ENCODE peak calls at places on chromosomes 16 and 17, in four cellular contexts. One of them, this sample, is unnamed.

GRCh38 chr17:49582789-49583188 is 7.1 kb downstream of the NXPH3 start:
- DNase-seq in IMR-90: peak
- DNase-seq in spleen: no peak
- DNase-seq in A549: no peak
- DNase-seq in this sample: no peak

GRCh38 chr17:71801301-71801700 is 319.5 kb upstream of the SOX9 start:
- DNase-seq in IMR-90: no peak
- DNase-seq in spleen: no peak
- DNase-seq in A549: no peak
- DNase-seq in this sample: no peak

GRCh38 chr16:54411555-54411954 is 125.0 kb upstream of the IRX3 start:
- DNase-seq in IMR-90: no peak
- DNase-seq in spleen: no peak
- DNase-seq in A549: no peak
- DNase-seq in this sample: no peak

GRCh38 chr16:48580925-48581500 is 29.0 kb downstream of the N4BP1 start:
- DNase-seq in IMR-90: no peak
- DNase-seq in spleen: no peak
- DNase-seq in A549: no peak
- DNase-seq in this sample: no peak

GRCh38 chr17:14080847-14081251 is 11.5 kb downstream of the COX10 start:
- DNase-seq in IMR-90: no peak
- DNase-seq in spleen: no peak
- DNase-seq in A549: no peak
- DNase-seq in this sample: no peak

GRCh38 chr17:72502940-72503341 is 382.1 kb downstream of the SOX9 start:
- DNase-seq in IMR-90: peak
- DNase-seq in spleen: no peak
- DNase-seq in A549: peak
- DNase-seq in this sample: no peak

GRCh38 chr16:88951501-88951900 is 25.5 kb downstream of the CBFA2T3 start:
- DNase-seq in IMR-90: no peak
- DNase-seq in spleen: peak
- DNase-seq in A549: no peak
- DNase-seq in this sample: no peak

GRCh38 chr17:75774471-75774987 is 9.5 kb upstream of the GALK1 start:
- DNase-seq in IMR-90: no peak
- DNase-seq in spleen: peak
- DNase-seq in A549: no peak
- DNase-seq in this sample: no peak

GRCh38 chr17:78844301-78845005 is 3.8 kb upstream of the USP36 start:
- DNase-seq in IMR-90: peak
- DNase-seq in spleen: no peak
- DNase-seq in A549: no peak
- DNase-seq in this sample: no peak

GRCh38 chr16:3874242-3874641 is 6.3 kb downstream of the CREBBP start:
- DNase-seq in IMR-90: no peak
- DNase-seq in spleen: no peak
- DNase-seq in A549: no peak
- DNase-seq in this sample: no peak

GRCh38 chr16:77221482-77221881 is 22.3 kb downstream of the SYCE1L start:
- DNase-seq in IMR-90: peak
- DNase-seq in spleen: no peak
- DNase-seq in A549: no peak
- DNase-seq in this sample: no peak

GRCh38 chr16:79573881-79574280 is 26.7 kb downstream of the MAF start:
- DNase-seq in IMR-90: no peak
- DNase-seq in spleen: no peak
- DNase-seq in A549: no peak
- DNase-seq in this sample: no peak

GRCh38 chr16:67632415-67633172 is 12.3 kb upstream of the CARMIL2 start:
- DNase-seq in IMR-90: peak
- DNase-seq in spleen: no peak
- DNase-seq in A549: no peak
- DNase-seq in this sample: no peak

GRCh38 chr17:30378191-30378796 is 433 bp upstream of the CPD start:
- DNase-seq in IMR-90: peak
- DNase-seq in spleen: peak
- DNase-seq in A549: no peak
- DNase-seq in this sample: no peak

GRCh38 chr17:41973457-41973856 is 6.9 kb downstream of the CNP start:
- DNase-seq in IMR-90: no peak
- DNase-seq in spleen: no peak
- DNase-seq in A549: no peak
- DNase-seq in this sample: no peak

GRCh38 chr17:73292031-73292531 is 19.7 kb downstream of the CDC42EP4 start:
- DNase-seq in IMR-90: peak
- DNase-seq in spleen: no peak
- DNase-seq in A549: peak
- DNase-seq in this sample: no peak

GRCh38 chr17:37490022-37490587 is 414 bp downstream of the DUSP14 start:
- DNase-seq in IMR-90: peak
- DNase-seq in spleen: peak
- DNase-seq in A549: peak
- DNase-seq in this sample: no peak

GRCh38 chr16:48946687-48947370 is 334.8 kb downstream of the CBLN1 start:
- DNase-seq in IMR-90: no peak
- DNase-seq in spleen: no peak
- DNase-seq in A549: no peak
- DNase-seq in this sample: no peak

GRCh38 chr16:68396481-68396880 is 51.8 kb downstream of the SMPD3 start:
- DNase-seq in IMR-90: peak
- DNase-seq in spleen: peak
- DNase-seq in A549: peak
- DNase-seq in this sample: no peak

GRCh38 chr17:43745541-43745940 is 13.1 kb downstream of the SOST start:
- DNase-seq in IMR-90: no peak
- DNase-seq in spleen: no peak
- DNase-seq in A549: no peak
- DNase-seq in this sample: no peak

GRCh38 chr16:5025171-5025632 is 8.5 kb downstream of the NAGPA start:
- DNase-seq in IMR-90: no peak
- DNase-seq in spleen: no peak
- DNase-seq in A549: peak
- DNase-seq in this sample: no peak

GRCh38 chr16:25838724-25839186 is 147.0 kb downstream of the HS3ST4 start:
- DNase-seq in IMR-90: peak
- DNase-seq in spleen: no peak
- DNase-seq in A549: peak
- DNase-seq in this sample: no peak

GRCh38 chr17:83093506-83093905 is 14.1 kb downstream of the METRNL start:
- DNase-seq in IMR-90: no peak
- DNase-seq in spleen: no peak
- DNase-seq in A549: no peak
- DNase-seq in this sample: no peak

GRCh38 chr17:34517406-34517805 is 62.0 kb upstream of the TMEM132E start:
- DNase-seq in IMR-90: no peak
- DNase-seq in spleen: no peak
- DNase-seq in A549: no peak
- DNase-seq in this sample: no peak
- TF ChIP-seq POLR2A in IMR-90: no peak
- TF ChIP-seq POLR2A in spleen: no peak
- TF ChIP-seq POLR2A in A549: no peak
- TF ChIP-seq POLR2A in this sample: no peak

DNA sequence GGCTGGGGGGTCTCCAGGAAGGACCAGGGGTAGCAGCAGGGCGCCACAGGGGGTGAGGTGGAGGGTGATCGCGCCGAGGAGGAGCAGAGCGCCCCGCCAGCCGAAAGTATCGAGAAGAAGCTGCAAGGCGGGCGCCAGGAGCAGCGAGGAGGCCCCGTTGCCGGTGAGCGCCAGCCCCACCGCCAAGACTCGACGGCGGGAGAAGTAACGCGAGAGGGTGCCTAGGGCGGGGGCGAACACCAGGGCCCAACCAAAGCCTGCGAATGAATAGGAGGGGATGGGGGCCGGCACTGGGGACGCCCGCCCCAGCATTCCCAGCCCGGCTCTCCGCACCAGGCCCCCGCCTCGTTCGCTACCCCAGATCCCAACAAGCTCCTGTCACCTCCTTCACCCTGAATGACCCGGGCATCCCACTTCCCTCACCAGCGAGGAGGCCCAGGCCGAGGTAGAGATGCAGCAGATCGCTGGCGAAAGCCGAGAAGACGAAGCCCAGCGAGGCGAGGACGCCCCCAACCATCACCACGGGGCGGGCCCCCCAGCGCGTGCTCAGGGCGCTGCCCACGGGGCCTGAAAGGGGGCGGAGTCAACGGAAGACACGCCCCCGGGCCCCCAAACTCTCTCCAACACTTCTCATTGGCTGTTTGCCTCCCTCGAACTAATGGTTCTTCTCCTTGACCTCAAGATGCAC is 1.2 kb downstream of the SLC16A11 start:
- DNase-seq in IMR-90: no peak
- DNase-seq in spleen: peak
- DNase-seq in A549: no peak
- DNase-seq in this sample: no peak
- H3K4me3 ChIP-seq in IMR-90: no peak
- H3K4me3 ChIP-seq in spleen: peak
- H3K4me3 ChIP-seq in A549: no peak
- H3K4me3 ChIP-seq in this sample: peak

GRCh38 chr16:84775262-84775810 is 44.4 kb upstream of the CRISPLD2 start:
- DNase-seq in IMR-90: no peak
- DNase-seq in spleen: no peak
- DNase-seq in A549: no peak
- DNase-seq in this sample: no peak
- TF ChIP-seq POLR2A in IMR-90: no peak
- TF ChIP-seq POLR2A in spleen: no peak
- TF ChIP-seq POLR2A in A549: no peak
- TF ChIP-seq POLR2A in this sample: no peak

DNA sequence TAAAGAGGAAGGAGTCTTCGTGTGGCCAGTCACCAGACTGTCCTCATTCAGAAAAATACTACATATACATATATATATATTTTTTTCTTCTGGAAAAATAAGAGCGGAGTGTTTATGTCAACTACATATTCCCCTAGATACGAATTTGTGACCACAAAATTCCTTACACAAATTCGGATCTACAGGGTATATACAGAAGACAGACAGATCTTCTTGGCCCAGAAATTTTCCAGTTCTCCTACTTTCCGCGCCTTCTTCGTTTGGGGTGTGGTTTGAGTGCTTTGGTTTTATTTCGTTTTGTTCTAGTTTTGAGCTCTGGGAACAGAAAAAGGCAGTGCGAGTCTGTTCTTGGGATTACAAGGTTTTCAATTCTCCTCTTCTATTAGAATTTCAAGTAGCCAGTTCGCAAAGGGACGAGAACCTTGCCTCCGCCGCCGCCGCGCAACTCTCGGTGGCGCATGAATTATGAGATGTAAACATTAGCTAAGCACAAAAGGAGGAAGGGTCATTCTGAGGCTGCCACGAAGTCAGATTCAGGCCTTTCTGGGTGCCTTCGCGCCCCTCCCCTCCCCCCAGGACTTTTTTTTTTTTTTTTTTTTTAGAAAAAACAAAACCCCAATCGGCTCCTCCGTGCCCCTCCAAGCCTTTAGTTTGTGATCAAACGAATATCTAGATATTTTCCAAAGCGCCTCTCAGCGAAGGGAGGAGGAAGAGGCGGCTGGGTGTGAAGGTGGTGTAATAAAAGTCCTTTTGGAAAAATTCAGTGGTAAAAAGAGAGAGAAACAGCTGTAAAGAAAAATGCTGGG is 1.8 kb upstream of the HOXB4 start:
- DNase-seq in IMR-90: peak
- DNase-seq in spleen: no peak
- DNase-seq in A549: no peak
- DNase-seq in this sample: no peak
- H3K4me3 ChIP-seq in IMR-90: peak
- H3K4me3 ChIP-seq in spleen: no peak
- H3K4me3 ChIP-seq in A549: no peak
- H3K4me3 ChIP-seq in this sample: no peak

GRCh38 chr17:8629371-8630226 is 926 bp downstream of the MYH10 start:
- DNase-seq in IMR-90: no peak
- DNase-seq in spleen: peak
- DNase-seq in A549: peak
- DNase-seq in this sample: no peak
- TF ChIP-seq POLR2A in IMR-90: no peak
- TF ChIP-seq POLR2A in spleen: no peak
- TF ChIP-seq POLR2A in A549: no peak
- TF ChIP-seq POLR2A in this sample: no peak

GRCh38 chr17:59842901-59843652 is 49.7 kb downstream of the TUBD1 start:
- DNase-seq in IMR-90: peak
- DNase-seq in spleen: no peak
- DNase-seq in A549: peak
- DNase-seq in this sample: no peak
- H3K4me3 ChIP-seq in IMR-90: no peak
- H3K4me3 ChIP-seq in spleen: no peak
- H3K4me3 ChIP-seq in A549: peak
- H3K4me3 ChIP-seq in this sample: no peak

GRCh38 chr17:45241315-45242011 is 19.8 kb downstream of the FMNL1 start:
- DNase-seq in IMR-90: no peak
- DNase-seq in spleen: no peak
- DNase-seq in A549: no peak
- DNase-seq in this sample: no peak
- TF ChIP-seq POLR2A in IMR-90: no peak
- TF ChIP-seq POLR2A in spleen: no peak
- TF ChIP-seq POLR2A in A549: no peak
- TF ChIP-seq POLR2A in this sample: no peak

DNA sequence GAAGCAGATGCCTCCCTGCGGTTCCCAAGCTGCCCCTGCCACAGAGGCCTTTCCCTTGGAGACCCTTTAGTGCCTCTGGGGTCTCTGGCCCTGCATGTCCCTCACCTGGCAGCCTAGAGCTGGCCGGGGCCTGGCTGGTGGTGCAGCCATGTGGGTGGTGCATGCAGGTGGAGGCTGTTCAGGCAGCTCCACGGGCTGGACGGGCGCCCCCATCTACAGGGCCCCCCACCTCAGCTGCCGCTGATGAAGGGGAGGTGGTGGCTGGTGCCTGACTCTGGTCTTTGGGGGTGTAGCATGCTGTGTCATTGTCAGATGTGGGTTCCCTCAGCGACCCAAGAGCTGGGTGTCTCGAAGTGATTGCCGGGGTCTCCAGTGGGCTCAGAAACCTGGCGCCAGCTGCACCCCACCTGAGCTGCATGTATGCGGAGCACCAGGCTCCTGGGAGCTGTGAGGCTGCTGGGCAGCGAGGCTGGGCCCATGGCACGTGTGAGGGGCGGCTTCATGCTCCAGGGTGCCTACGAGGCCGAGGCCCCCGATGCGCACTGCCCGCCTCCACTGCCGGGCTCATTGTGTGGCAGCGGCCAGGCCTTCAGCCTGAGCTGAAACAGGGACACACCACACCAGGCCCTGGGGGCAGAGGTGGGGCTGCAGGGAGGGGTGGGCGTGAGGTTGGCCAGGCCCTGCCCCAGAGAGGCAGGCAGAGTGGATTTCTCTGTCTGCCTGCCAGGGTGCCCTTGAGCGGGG is 57.0 kb downstream of the BAIAP2 start:
- DNase-seq in IMR-90: no peak
- DNase-seq in spleen: no peak
- DNase-seq in A549: no peak
- DNase-seq in this sample: no peak
- H3K4me3 ChIP-seq in IMR-90: no peak
- H3K4me3 ChIP-seq in spleen: no peak
- H3K4me3 ChIP-seq in A549: no peak
- H3K4me3 ChIP-seq in this sample: no peak

GRCh38 chr17:16440814-16441629 is 25.7 kb downstream of the TRPV2 start:
- DNase-seq in IMR-90: no peak
- DNase-seq in spleen: no peak
- DNase-seq in A549: no peak
- DNase-seq in this sample: no peak
- TF ChIP-seq POLR2A in IMR-90: no peak
- TF ChIP-seq POLR2A in spleen: no peak
- TF ChIP-seq POLR2A in A549: no peak
- TF ChIP-seq POLR2A in this sample: no peak